ENCODE peak calls at places on chromosome 2, in seven cellular contexts. F is CD4-positive, alpha-beta T cell; K is uterus; S is iPS DF 6.9; I is CD4-positive, CD25-positive, alpha-beta regulatory T cell; P is A549; Q is SK-N-SH. Y is an unnamed sample.
A peak's percentile ranks its signal among the peaks of the same experiment; 100 is the strongest.

GRCh38 chr2:104406273-104406726 is 447.6 kb upstream of the POU3F3 start:
- DNase-seq in F (no peak), K (no peak), S (no peak), I (no peak), P (no peak), Q (peak; percentile 36), Y (no peak)

GRCh38 chr2:134207589-134208209 is 46.2 kb upstream of the MGAT5 start:
- DNase-seq in F (peak; percentile 61), K (peak; percentile 23), S (no peak), I (peak; percentile 71), P (peak; percentile 51), Q (peak; percentile 44), Y (peak; percentile 28)

GRCh38 chr2:153105829-153106578 is 372.6 kb downstream of the RPRM start:
- DNase-seq in F (no peak), K (no peak), S (no peak), I (no peak), P (no peak), Q (no peak), Y (no peak)

GRCh38 chr2:99854236-99854852 is 288.0 kb downstream of the AFF3 start:
- DNase-seq in F (no peak), K (no peak), S (no peak), I (no peak), P (no peak), Q (no peak), Y (no peak)

GRCh38 chr2:118380915-118381653 is 292.8 kb downstream of the INSIG2 start:
- DNase-seq in F (no peak), K (no peak), S (no peak), I (no peak), P (no peak), Q (no peak), Y (no peak)

GRCh38 chr2:170846318-170846717 is 29.6 kb downstream of the GAD1 start:
- DNase-seq in F (no peak), K (no peak), S (no peak), I (no peak), P (no peak), Q (no peak), Y (no peak)

GRCh38 chr2:64780041-64780440 is 126.3 kb upstream of the SERTAD2 start:
- DNase-seq in F (no peak), K (no peak), S (no peak), I (no peak), P (no peak), Q (no peak), Y (no peak)

GRCh38 chr2:156083707-156084494 is 248.6 kb downstream of the NR4A2 start:
- DNase-seq in F (no peak), K (no peak), S (no peak), I (no peak), P (no peak), Q (no peak), Y (no peak)

GRCh38 chr2:100321181-100321880 is 970 bp downstream of the LONRF2 start:
- DNase-seq in F (no peak), K (peak; percentile 38), S (peak; percentile 55), I (peak; percentile 12), P (peak; percentile 40), Q (peak; percentile 80), Y (peak; percentile 7)

GRCh38 chr2:119678021-119678656 is 862 bp upstream of the TMEM177 start:
- DNase-seq in F (peak; percentile 45), K (no peak), S (no peak), I (peak; percentile 34), P (no peak), Q (peak; percentile 49), Y (no peak)

GRCh38 chr2:163132850-163133249 is 294.3 kb upstream of the KCNH7 start:
- DNase-seq in F (no peak), K (no peak), S (no peak), I (no peak), P (peak; percentile 1), Q (peak; percentile 2), Y (no peak)

GRCh38 chr2:1556776-1557466 is 143.7 kb downstream of the TPO start:
- DNase-seq in F (no peak), K (no peak), S (no peak), I (no peak), P (peak; percentile 56), Q (no peak), Y (peak; percentile 93)

GRCh38 chr2:120675460-120676130 is 60.1 kb upstream of the GLI2 start:
- DNase-seq in F (no peak), K (peak; percentile 38), S (no peak), I (peak; percentile 37), P (peak; percentile 75), Q (peak; percentile 67), Y (peak; percentile 64)

GRCh38 chr2:186611526-186611925 is 21.7 kb downstream of the ITGAV start:
- DNase-seq in F (no peak), K (no peak), S (no peak), I (no peak), P (no peak), Q (no peak), Y (no peak)

GRCh38 chr2:12287220-12287751 is 429.4 kb upstream of the TRIB2 start:
- DNase-seq in F (no peak), K (no peak), S (no peak), I (no peak), P (no peak), Q (no peak), Y (no peak)

DNA sequence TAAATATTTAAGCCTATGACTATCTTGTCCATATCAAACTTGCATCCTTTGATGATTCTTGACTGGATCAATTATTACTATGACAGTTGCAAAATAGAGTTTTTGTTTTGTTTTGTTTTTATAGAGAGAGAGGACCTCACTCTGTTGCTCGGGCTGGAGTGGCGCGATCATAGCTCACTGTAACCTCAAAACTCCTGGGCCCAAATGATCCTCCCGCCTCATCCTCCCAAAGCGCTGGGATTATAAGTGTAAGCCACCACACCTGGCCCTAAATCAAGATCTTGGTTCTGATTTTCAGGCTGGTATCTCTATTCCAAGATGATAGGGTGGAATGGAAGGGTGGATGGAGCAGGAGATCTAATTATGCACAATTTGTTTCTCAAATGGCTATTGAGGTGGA is 46.5 kb downstream of the SLC4A1AP start:
- DNase-seq in F (no peak), K (no peak), S (no peak), I (no peak), P (no peak), Q (no peak), Y (no peak)
- H3K27ac ChIP-seq in F (no peak overlapping the region), K (no peak overlapping the region), S (no peak overlapping the region), I (no peak overlapping the region), P (peak overlapping the region; percentile 99), Q (no peak overlapping the region), Y (no peak overlapping the region)

GRCh38 chr2:74694281-74694680 is 40.2 kb downstream of the SEMA4F start:
- DNase-seq in F (no peak), K (no peak), S (no peak), I (no peak), P (no peak), Q (no peak), Y (no peak)

GRCh38 chr2:74695663-74696062 is 41.6 kb downstream of the SEMA4F start:
- DNase-seq in F (no peak), K (no peak), S (no peak), I (no peak), P (no peak), Q (no peak), Y (no peak)

GRCh38 chr2:74700643-74701377 is 46.8 kb downstream of the SEMA4F start:
- DNase-seq in F (no peak), K (no peak), S (no peak), I (no peak), P (no peak), Q (no peak), Y (no peak)

GRCh38 chr2:74691955-74692354 is 37.9 kb downstream of the SEMA4F start:
- DNase-seq in F (no peak), K (no peak), S (no peak), I (no peak), P (no peak), Q (no peak), Y (no peak)

GRCh38 chr2:74696758-74697327 is 42.8 kb downstream of the SEMA4F start:
- DNase-seq in F (no peak), K (no peak), S (no peak), I (no peak), P (no peak), Q (no peak), Y (no peak)
- H3K27ac ChIP-seq in F (no peak overlapping the region), K (no peak overlapping the region), S (no peak overlapping the region), I (no peak overlapping the region), P (no peak overlapping the region), Q (no peak overlapping the region), Y (no peak overlapping the region)

GRCh38 chr2:45688479-45689298 is 37.2 kb downstream of the PRKCE start:
- DNase-seq in F (no peak), K (no peak), S (no peak), I (no peak), P (no peak), Q (no peak), Y (no peak)

GRCh38 chr2:45685299-45685698 is 33.8 kb downstream of the PRKCE start:
- DNase-seq in F (no peak), K (no peak), S (no peak), I (no peak), P (no peak), Q (no peak), Y (no peak)

GRCh38 chr2:45681675-45682074 is 30.2 kb downstream of the PRKCE start:
- DNase-seq in F (no peak), K (no peak), S (no peak), I (peak; percentile 10), P (peak; percentile 55), Q (peak; percentile 34), Y (peak; percentile 84)

GRCh38 chr2:45683292-45683691 is 31.8 kb downstream of the PRKCE start:
- DNase-seq in F (no peak), K (no peak), S (no peak), I (no peak), P (no peak), Q (no peak), Y (no peak)

DNA sequence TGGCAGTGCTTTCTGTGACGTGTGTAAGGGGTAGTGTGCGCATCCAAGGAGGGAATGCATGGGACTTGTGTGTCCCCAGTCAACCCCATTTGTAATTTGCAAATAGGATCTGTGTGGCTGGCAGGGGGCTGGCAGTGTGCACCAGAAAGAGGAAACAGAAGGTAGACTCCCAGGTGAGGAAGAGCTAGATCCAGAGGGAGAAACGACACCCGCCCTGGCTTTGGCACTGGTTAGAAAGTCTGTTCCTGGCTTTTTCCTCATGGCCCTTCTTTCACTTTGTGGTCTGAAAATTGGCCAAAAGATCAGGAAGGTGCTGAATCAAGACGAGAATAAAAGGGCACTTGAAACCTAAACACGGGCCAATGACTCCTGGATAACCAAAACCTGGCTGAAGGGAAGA is 33.3 kb downstream of the PRKCE start:
- DNase-seq in F (no peak), K (no peak), S (no peak), I (no peak), P (no peak), Q (no peak), Y (no peak)
- H3K27ac ChIP-seq in F (no peak overlapping the region), K (no peak overlapping the region), S (no peak overlapping the region), I (no peak overlapping the region), P (no peak overlapping the region), Q (no peak overlapping the region), Y (no peak overlapping the region)

GRCh38 chr2:160221391-160222276 is 21.6 kb upstream of the ITGB6 start:
- DNase-seq in F (no peak), K (peak; percentile 60), S (no peak), I (no peak), P (peak; percentile 60), Q (no peak), Y (no peak)

GRCh38 chr2:160222546-160223281 is 22.6 kb upstream of the ITGB6 start:
- DNase-seq in F (no peak), K (no peak), S (no peak), I (no peak), P (no peak), Q (no peak), Y (no peak)

GRCh38 chr2:160224060-160224459 is 24.0 kb upstream of the ITGB6 start:
- DNase-seq in F (no peak), K (no peak), S (no peak), I (peak; percentile 66), P (peak; percentile 86), Q (no peak), Y (peak; percentile 96)

GRCh38 chr2:160224507-160224906 is 24.4 kb upstream of the ITGB6 start:
- DNase-seq in F (no peak), K (no peak), S (no peak), I (no peak), P (no peak), Q (peak; percentile 51), Y (no peak)

GRCh38 chr2:160223560-160223959 is 23.5 kb upstream of the ITGB6 start:
- DNase-seq in F (no peak), K (no peak), S (no peak), I (no peak), P (no peak), Q (no peak), Y (no peak)
- H3K27ac ChIP-seq in F (no peak overlapping the region), K (no peak overlapping the region), S (no peak overlapping the region), I (no peak overlapping the region), P (peak overlapping the region; percentile 97), Q (peak overlapping the region; percentile 98), Y (peak overlapping the region; percentile 99)

Y was measured in brain microvascular endothelial cell.